ENCODE peak calls at places on chromosomes 16 and 17, in four cellular contexts. E is RPMI8226; J is COLO829; Z is stimulated activated CD4-positive, alpha-beta T cell treated with anti-CD3 and anti-CD28 coated beads, Interleukin-2, amount 100 ng/mL, for 24 hours. K is an unnamed sample.
A peak's percentile ranks its signal among the peaks of the same experiment; 100 is the strongest.

GRCh38 chr17:60435244-60436170 is 13.2 kb downstream of the CHCT1 start:
- DNase-seq in Z (peak; percentile 47), J (peak; percentile 86), E (peak; percentile 76), K (peak; percentile 57)

GRCh38 chr16:81723098-81723723 is 55.9 kb upstream of the PLCG2 start:
- DNase-seq in E (peak; percentile 78), Z (peak; percentile 18), J (peak; percentile 52), K (peak; percentile 35)

GRCh38 chr16:48499822-48500440 is 110.0 kb downstream of the N4BP1 start:
- DNase-seq in J (peak; percentile 38), Z (no peak), E (no peak), K (no peak)

GRCh38 chr17:71409712-71410111 is 711.1 kb upstream of the SOX9 start:
- DNase-seq in Z (no peak), E (no peak), J (no peak), K (no peak)

GRCh38 chr17:76442341-76443338 is 10.3 kb downstream of the UBE2O start:
- DNase-seq in Z (no peak), J (no peak), E (no peak), K (no peak)

GRCh38 chr17:16001498-16001897 is 1.9 kb downstream of the TTC19 start:
- DNase-seq in Z (no peak), J (no peak), E (no peak), K (no peak)

GRCh38 chr16:53881371-53881770 is 177.4 kb downstream of the FTO start:
- DNase-seq in Z (no peak), J (no peak), E (no peak), K (no peak)

GRCh38 chr17:44203731-44204452 is 4.2 kb upstream of the ATXN7L3 start:
- DNase-seq in Z (peak; percentile 67), E (peak; percentile 68), J (peak; percentile 63), K (peak; percentile 68)

GRCh38 chr17:77963441-77963840 is 4.9 kb downstream of the TNRC6C start:
- DNase-seq in Z (peak; percentile 9), E (peak; percentile 90), J (peak; percentile 86), K (no peak)

GRCh38 chr16:3607161-3607560 is 4.2 kb downstream of the SLX4 start:
- DNase-seq in E (no peak), J (no peak), Z (no peak), K (no peak)

GRCh38 chr17:18004345-18004744 is 31.7 kb downstream of the DRC3 start:
- DNase-seq in E (no peak), J (no peak), Z (no peak), K (no peak)

GRCh38 chr16:59039066-59039465 is 304.9 kb upstream of the GOT2 start:
- DNase-seq in Z (no peak), J (no peak), E (no peak), K (no peak)

GRCh38 chr17:19812407-19812806 is 55.3 kb downstream of the ULK2 start:
- DNase-seq in Z (no peak), E (no peak), J (no peak), K (no peak)

GRCh38 chr17:27559996-27560481 is 70.9 kb upstream of the LGALS9 start:
- DNase-seq in J (no peak), Z (no peak), E (no peak), K (no peak)

GRCh38 chr17:36824678-36825091 is 112.6 kb upstream of the LHX1 start:
- DNase-seq in J (no peak), Z (no peak), E (peak; percentile 84), K (no peak)

GRCh38 chr17:12047977-12048376 is 27.3 kb downstream of the MAP2K4 start:
- DNase-seq in J (no peak), E (no peak), Z (no peak), K (no peak)

K was measured in activated CD4-positive, alpha-beta memory T cell treated with anti-CD3 and anti-CD28 coated beads, Interleukin-2, amount 10 ng/mL, durations not matched to agents 7 days and 5 days.